ENCODE peak calls at places on chromosome 1, in eight cellular contexts. One of them, this sample, is unnamed.

GRCh38 chr1:29503441-29503840 is 267.1 kb downstream of the PTPRU start:
- DNase-seq in M059J: no peak
- DNase-seq in NB4: no peak
- DNase-seq in activated CD8-positive, alpha-beta memory T cell treated with anti-CD3 and anti-CD28 coated beads, Interleukin-2, amount 50 U/mL, for 4 hours: no peak
- DNase-seq in neural progenitor cell: no peak
- DNase-seq in H9: peak
- DNase-seq in NCI-H524: peak
- DNase-seq in MV-4-11: no peak
- DNase-seq in this sample: no peak

GRCh38 chr1:209618756-209619420 is 33.3 kb downstream of the LAMB3 start:
- DNase-seq in M059J: peak
- DNase-seq in H9: no peak
- DNase-seq in NCI-H524: no peak
- DNase-seq in MV-4-11: no peak
- DNase-seq in activated CD8-positive, alpha-beta memory T cell treated with anti-CD3 and anti-CD28 coated beads, Interleukin-2, amount 50 U/mL, for 4 hours: no peak
- DNase-seq in neural progenitor cell: no peak
- DNase-seq in NB4: no peak
- DNase-seq in this sample: no peak

GRCh38 chr1:96388421-96389310 is 332.9 kb upstream of the PTBP2 start:
- DNase-seq in NCI-H524: no peak
- DNase-seq in NB4: no peak
- DNase-seq in H9: no peak
- DNase-seq in neural progenitor cell: no peak
- DNase-seq in MV-4-11: no peak
- DNase-seq in M059J: peak
- DNase-seq in activated CD8-positive, alpha-beta memory T cell treated with anti-CD3 and anti-CD28 coated beads, Interleukin-2, amount 50 U/mL, for 4 hours: no peak
- DNase-seq in this sample: no peak

GRCh38 chr1:111553199-111553598 is 49.8 kb upstream of the ADORA3 start:
- DNase-seq in M059J: peak
- DNase-seq in H9: no peak
- DNase-seq in activated CD8-positive, alpha-beta memory T cell treated with anti-CD3 and anti-CD28 coated beads, Interleukin-2, amount 50 U/mL, for 4 hours: no peak
- DNase-seq in neural progenitor cell: no peak
- DNase-seq in NCI-H524: no peak
- DNase-seq in NB4: no peak
- DNase-seq in MV-4-11: no peak
- DNase-seq in this sample: no peak

GRCh38 chr1:85707267-85707989 is 805 bp downstream of the ZNHIT6 start:
- DNase-seq in NB4: peak
- DNase-seq in H9: no peak
- DNase-seq in NCI-H524: no peak
- DNase-seq in MV-4-11: no peak
- DNase-seq in activated CD8-positive, alpha-beta memory T cell treated with anti-CD3 and anti-CD28 coated beads, Interleukin-2, amount 50 U/mL, for 4 hours: no peak
- DNase-seq in neural progenitor cell: no peak
- DNase-seq in M059J: no peak
- DNase-seq in this sample: no peak

GRCh38 chr1:158011714-158012113 is 18.3 kb downstream of the KIRREL1 start:
- DNase-seq in NB4: no peak
- DNase-seq in neural progenitor cell: no peak
- DNase-seq in NCI-H524: peak
- DNase-seq in activated CD8-positive, alpha-beta memory T cell treated with anti-CD3 and anti-CD28 coated beads, Interleukin-2, amount 50 U/mL, for 4 hours: no peak
- DNase-seq in MV-4-11: no peak
- DNase-seq in H9: no peak
- DNase-seq in M059J: peak
- DNase-seq in this sample: no peak

GRCh38 chr1:226875641-226876295 is 5.4 kb downstream of the PSEN2 start:
- DNase-seq in activated CD8-positive, alpha-beta memory T cell treated with anti-CD3 and anti-CD28 coated beads, Interleukin-2, amount 50 U/mL, for 4 hours: no peak
- DNase-seq in M059J: peak
- DNase-seq in MV-4-11: no peak
- DNase-seq in NCI-H524: no peak
- DNase-seq in neural progenitor cell: peak
- DNase-seq in NB4: no peak
- DNase-seq in H9: peak
- DNase-seq in this sample: peak

GRCh38 chr1:27519341-27520258 is 29.6 kb upstream of the WASF2 start:
- DNase-seq in H9: no peak
- DNase-seq in NCI-H524: peak
- DNase-seq in neural progenitor cell: peak
- DNase-seq in activated CD8-positive, alpha-beta memory T cell treated with anti-CD3 and anti-CD28 coated beads, Interleukin-2, amount 50 U/mL, for 4 hours: no peak
- DNase-seq in M059J: peak
- DNase-seq in NB4: no peak
- DNase-seq in MV-4-11: no peak
- DNase-seq in this sample: no peak

GRCh38 chr1:65182658-65183268 is 34.8 kb downstream of the AK4 start:
- DNase-seq in neural progenitor cell: no peak
- DNase-seq in MV-4-11: no peak
- DNase-seq in NB4: no peak
- DNase-seq in activated CD8-positive, alpha-beta memory T cell treated with anti-CD3 and anti-CD28 coated beads, Interleukin-2, amount 50 U/mL, for 4 hours: no peak
- DNase-seq in H9: no peak
- DNase-seq in NCI-H524: no peak
- DNase-seq in M059J: no peak
- DNase-seq in this sample: no peak

GRCh38 chr1:111988743-111989453 is 570 bp downstream of the KCND3 start:
- DNase-seq in H9: peak
- DNase-seq in activated CD8-positive, alpha-beta memory T cell treated with anti-CD3 and anti-CD28 coated beads, Interleukin-2, amount 50 U/mL, for 4 hours: no peak
- DNase-seq in NCI-H524: peak
- DNase-seq in neural progenitor cell: peak
- DNase-seq in M059J: no peak
- DNase-seq in NB4: no peak
- DNase-seq in MV-4-11: no peak
- DNase-seq in this sample: no peak

GRCh38 chr1:2594001-2594640 is 7.5 kb downstream of the PRXL2B start:
- DNase-seq in neural progenitor cell: no peak
- DNase-seq in NB4: no peak
- DNase-seq in MV-4-11: no peak
- DNase-seq in M059J: peak
- DNase-seq in activated CD8-positive, alpha-beta memory T cell treated with anti-CD3 and anti-CD28 coated beads, Interleukin-2, amount 50 U/mL, for 4 hours: no peak
- DNase-seq in NCI-H524: no peak
- DNase-seq in H9: no peak
- DNase-seq in this sample: peak

GRCh38 chr1:93588206-93588605 is 93.4 kb downstream of the BCAR3 start:
- DNase-seq in M059J: peak
- DNase-seq in activated CD8-positive, alpha-beta memory T cell treated with anti-CD3 and anti-CD28 coated beads, Interleukin-2, amount 50 U/mL, for 4 hours: no peak
- DNase-seq in H9: no peak
- DNase-seq in NCI-H524: no peak
- DNase-seq in MV-4-11: peak
- DNase-seq in neural progenitor cell: no peak
- DNase-seq in NB4: peak
- DNase-seq in this sample: no peak

GRCh38 chr1:238681451-238681850 is 704.9 kb upstream of the CHRM3 start:
- DNase-seq in M059J: no peak
- DNase-seq in NB4: no peak
- DNase-seq in activated CD8-positive, alpha-beta memory T cell treated with anti-CD3 and anti-CD28 coated beads, Interleukin-2, amount 50 U/mL, for 4 hours: no peak
- DNase-seq in MV-4-11: no peak
- DNase-seq in neural progenitor cell: no peak
- DNase-seq in H9: no peak
- DNase-seq in NCI-H524: no peak
- DNase-seq in this sample: no peak

This sample was measured in CD14-positive monocyte.